ENCODE peak calls at places on chromosomes 1 and 21, in seven cellular contexts. M, R, L, X, V, G and C are unnamed samples.

GRCh38 chr1:211932581-211933010 is 102.0 kb upstream of the LPGAT1 start:
- DNase-seq in X (peak), L (no peak), G (no peak), V (no peak), R (no peak), M (no peak), C (peak)

GRCh38 chr1:53073899-53074311 is 11.9 kb downstream of the PODN start:
- DNase-seq in X (no peak), V (no peak), G (peak), R (no peak), M (no peak), L (no peak), C (no peak)

GRCh38 chr1:178964469-178965330 is 61.0 kb upstream of the FAM20B start:
- DNase-seq in M (no peak), R (no peak), L (no peak), X (no peak), V (no peak), G (no peak), C (peak)

GRCh38 chr1:229665912-229666558 is 40.0 kb downstream of the URB2 start:
- DNase-seq in V (no peak), L (no peak), X (no peak), G (no peak), M (no peak), R (no peak), C (no peak)

GRCh38 chr1:1081311-1082238 is 7.5 kb upstream of the RNF223 start:
- DNase-seq in R (no peak), G (no peak), X (no peak), L (no peak), M (no peak), V (no peak), C (no peak)

GRCh38 chr1:28855046-28855445 is 43.1 kb downstream of the OPRD1 start:
- DNase-seq in V (no peak), M (no peak), G (no peak), X (no peak), L (no peak), R (no peak), C (no peak)

GRCh38 chr1:236301958-236302335 is 20.2 kb upstream of the ERO1B start:
- DNase-seq in V (no peak), R (no peak), M (no peak), X (no peak), L (no peak), G (no peak), C (no peak)

GRCh38 chr1:9275567-9276034 is 17.1 kb upstream of the SPSB1 start:
- DNase-seq in G (no peak), L (no peak), R (no peak), M (no peak), V (peak), X (peak), C (peak)

GRCh38 chr1:196400478-196401453 is 207.5 kb downstream of the KCNT2 start:
- DNase-seq in R (peak), M (peak), L (no peak), X (no peak), V (peak), G (peak), C (no peak)

GRCh38 chr1:217311766-217312165 is 319.1 kb downstream of the GPATCH2 start:
- DNase-seq in G (no peak), R (no peak), M (peak), V (no peak), X (no peak), L (no peak), C (no peak)

GRCh38 chr1:201634261-201634660 is 95.3 kb downstream of the NAV1 start:
- DNase-seq in G (no peak), M (no peak), R (no peak), V (no peak), L (no peak), X (no peak), C (no peak)

GRCh38 chr21:45128613-45129226 is 54.3 kb downstream of the ADARB1 start:
- DNase-seq in X (peak), V (no peak), R (no peak), L (peak), M (peak), G (no peak), C (no peak)

GRCh38 chr1:199205740-199206139 is 566.9 kb downstream of the PTPRC start:
- DNase-seq in M (no peak), L (no peak), R (no peak), G (no peak), V (no peak), X (no peak), C (no peak)

GRCh38 chr21:43762303-43763128 is 13.6 kb downstream of the CSTB start:
- DNase-seq in L (no peak), X (no peak), M (no peak), G (no peak), R (no peak), V (no peak), C (no peak)

GRCh38 chr1:55276671-55277376 is 61.7 kb upstream of the USP24 start:
- DNase-seq in G (no peak), X (peak), L (no peak), R (no peak), V (no peak), M (no peak), C (no peak)

GRCh38 chr1:186155594-186155993 is 219.5 kb downstream of the TPR start:
- DNase-seq in V (peak), G (no peak), M (peak), L (no peak), X (no peak), R (peak), C (peak)

GRCh38 chr21:42001781-42002180 is 8.4 kb downstream of the ZBTB21 start:
- DNase-seq in G (no peak), V (no peak), X (no peak), L (no peak), M (no peak), R (no peak), C (no peak)

GRCh38 chr21:26655466-26655865 is 82.4 kb upstream of the CYYR1 start:
- DNase-seq in X (no peak), L (no peak), M (no peak), G (no peak), V (no peak), R (no peak), C (no peak)

GRCh38 chr1:162213281-162213909 is 143.9 kb downstream of the NOS1AP start:
- DNase-seq in L (no peak), R (no peak), V (no peak), X (peak), M (peak), G (peak), C (no peak)

GRCh38 chr21:26451014-26451740 is 121.9 kb downstream of the CYYR1 start:
- DNase-seq in V (no peak), X (no peak), M (no peak), R (no peak), L (no peak), G (no peak), C (no peak)

GRCh38 chr1:182147136-182147815 is 85.8 kb upstream of the ZNF648 start:
- DNase-seq in M (no peak), G (no peak), L (no peak), V (no peak), R (no peak), X (no peak), C (no peak)

GRCh38 chr1:183024352-183025337 is 1.4 kb downstream of the LAMC1 start:
- DNase-seq in L (no peak), M (no peak), G (no peak), V (no peak), X (no peak), R (no peak), C (no peak)

GRCh38 chr1:6485140-6485936 is 6.1 kb downstream of the PLEKHG5 start:
- DNase-seq in G (no peak), X (no peak), V (no peak), L (no peak), M (no peak), R (no peak), C (no peak)

GRCh38 chr1:19003371-19004290 is 47.2 kb upstream of the IFFO2 start:
- DNase-seq in G (no peak), V (no peak), R (peak), X (no peak), L (no peak), M (no peak), C (peak)

GRCh38 chr1:153568367-153569099 is 2.9 kb upstream of the S100A2 start:
- DNase-seq in L (peak), V (no peak), M (peak), X (peak), R (peak), G (peak), C (peak)

GRCh38 chr1:171422489-171422888 is 62.8 kb upstream of the PRRC2C start:
- DNase-seq in G (no peak), X (no peak), L (no peak), V (no peak), M (no peak), R (no peak), C (no peak)

GRCh38 chr1:22470227-22470626 is 18.6 kb downstream of the ZBTB40 start:
- DNase-seq in X (no peak), L (no peak), V (no peak), G (no peak), R (no peak), M (no peak), C (no peak)

GRCh38 chr1:114299331-114300005 is 145.8 kb upstream of the SYT6 start:
- DNase-seq in X (no peak), R (no peak), M (no peak), L (no peak), V (no peak), G (peak), C (no peak)

GRCh38 chr1:163161841-163162240 is 40.9 kb downstream of the RGS5 start:
- DNase-seq in M (no peak), L (no peak), R (no peak), G (no peak), X (no peak), V (no peak), C (no peak)

GRCh38 chr1:47827032-47827585 is 170.1 kb downstream of the TRABD2B start:
- DNase-seq in M (no peak), L (no peak), R (no peak), X (no peak), V (no peak), G (no peak), C (no peak)

GRCh38 chr1:104056786-104057185 is 307.1 kb downstream of the AMY1C start:
- DNase-seq in M (no peak), L (no peak), G (no peak), V (no peak), R (no peak), X (no peak), C (no peak)

GRCh38 chr1:50129201-50129600 is 20.5 kb downstream of the ELAVL4 start:
- DNase-seq in G (no peak), V (no peak), R (no peak), X (no peak), M (no peak), L (no peak), C (no peak)

GRCh38 chr1:25754421-25755195 is 45.4 kb upstream of the SELENON start:
- DNase-seq in R (no peak), X (no peak), L (no peak), M (no peak), V (no peak), G (no peak), C (no peak)

GRCh38 chr1:243388276-243388675 is 132.4 kb downstream of the SDCCAG8 start:
- DNase-seq in L (no peak), R (no peak), V (no peak), M (no peak), G (no peak), X (no peak), C (no peak)

GRCh38 chr1:240455228-240455821 is 156.6 kb downstream of the GREM2 start:
- DNase-seq in L (no peak), X (no peak), V (no peak), G (no peak), M (no peak), R (no peak), C (no peak)

GRCh38 chr1:223341111-223341510 is 22.9 kb downstream of the SUSD4 start:
- DNase-seq in V (peak), L (no peak), R (no peak), X (peak), G (peak), M (no peak), C (no peak)

GRCh38 chr1:37794372-37795339 is 1.0 kb downstream of the MANEAL start:
- DNase-seq in X (no peak), V (no peak), L (no peak), M (peak), R (no peak), G (no peak), C (no peak)